ENCODE peak calls at places on chromosomes 7 and 10, in nine cellular contexts. I is bronchial epithelial cell; M is kidney epithelial cell; V is AG09309; J is hepatocyte; U is esophagus squamous epithelium; K is CD8-positive, alpha-beta T cell; B is left ventricle myocardium inferior; N is epithelial cell of proximal tubule. Q is an unnamed sample.

GRCh38 chr7:84841809-84842208 is 345.0 kb downstream of the SEMA3D start:
- DNase-seq in V (peak; percentile 1), M (no peak), K (no peak), I (no peak), J (no peak), B (no peak), N (no peak), U (no peak), Q (no peak)

GRCh38 chr7:77269360-77270075 is 69.9 kb upstream of the FGL2 start:
- DNase-seq in V (no peak), N (no peak), U (no peak), B (no peak), I (no peak), J (no peak), M (no peak), K (no peak), Q (peak; percentile 66)

GRCh38 chr10:52756295-52756694 is 16.3 kb downstream of the MBL2 start:
- DNase-seq in J (no peak), N (no peak), K (no peak), V (no peak), I (no peak), M (no peak), U (no peak), B (no peak), Q (no peak)

GRCh38 chr10:74213571-74214162 is 62.6 kb downstream of the ADK start:
- DNase-seq in V (no peak), U (no peak), M (no peak), N (no peak), B (no peak), K (peak; percentile 67), J (peak; percentile 18), I (peak; percentile 57), Q (peak; percentile 79)

GRCh38 chr7:52592698-52593097 is 442.7 kb upstream of the POM121L12 start:
- DNase-seq in V (no peak), M (no peak), B (no peak), K (no peak), N (no peak), J (no peak), U (no peak), I (no peak), Q (no peak)

GRCh38 chr10:114687459-114687858 is 29.4 kb upstream of the ABLIM1 start:
- DNase-seq in B (no peak), J (no peak), K (no peak), N (no peak), V (no peak), M (no peak), U (no peak), I (no peak), Q (no peak)

GRCh38 chr10:63761243-63761642 is 240.0 kb downstream of the REEP3 start:
- DNase-seq in M (no peak), B (no peak), U (no peak), V (no peak), J (no peak), N (no peak), K (no peak), I (no peak), Q (no peak)

GRCh38 chr10:6070647-6071046 is 8.5 kb upstream of the IL2RA start:
- DNase-seq in B (no peak), N (no peak), K (no peak), U (no peak), M (no peak), V (no peak), J (no peak), I (no peak), Q (peak; percentile 45)

GRCh38 chr10:77392851-77393250 is 244.8 kb downstream of the KCNMA1 start:
- DNase-seq in V (peak; percentile 87), I (peak; percentile 99), K (no peak), B (no peak), M (peak; percentile 80), J (no peak), N (peak; percentile 45), U (no peak), Q (no peak)

GRCh38 chr10:49666054-49666453 is 13.4 kb upstream of the C10orf53 start:
- DNase-seq in V (no peak), I (no peak), M (no peak), N (no peak), U (no peak), B (no peak), J (no peak), K (peak; percentile 34), Q (no peak)

GRCh38 chr10:12322583-12323131 is 26.7 kb upstream of the CAMK1D start:
- DNase-seq in V (no peak), I (peak; percentile 21), B (no peak), N (no peak), K (no peak), J (no peak), U (no peak), M (no peak), Q (no peak)

GRCh38 chr10:17713133-17713532 is 38.9 kb upstream of the TMEM236 start:
- DNase-seq in K (no peak), I (no peak), V (no peak), J (no peak), M (no peak), U (no peak), N (no peak), B (no peak), Q (no peak)

GRCh38 chr7:21902240-21902639 is 43.5 kb downstream of the CDCA7L start:
- DNase-seq in J (no peak), M (no peak), N (no peak), K (no peak), V (peak; percentile 3), U (no peak), I (peak; percentile 44), B (no peak), Q (no peak)

GRCh38 chr7:3942778-3943177 is 641.7 kb downstream of the SDK1 start:
- DNase-seq in N (peak; percentile 79), M (no peak), V (no peak), I (no peak), J (no peak), B (no peak), U (no peak), K (no peak), Q (no peak)

GRCh38 chr10:62618576-62619408 is 185.7 kb upstream of the ADO start:
- DNase-seq in I (no peak), N (no peak), B (no peak), J (peak; percentile 69), U (no peak), M (no peak), V (peak; percentile 94), K (no peak), Q (no peak)

DNA sequence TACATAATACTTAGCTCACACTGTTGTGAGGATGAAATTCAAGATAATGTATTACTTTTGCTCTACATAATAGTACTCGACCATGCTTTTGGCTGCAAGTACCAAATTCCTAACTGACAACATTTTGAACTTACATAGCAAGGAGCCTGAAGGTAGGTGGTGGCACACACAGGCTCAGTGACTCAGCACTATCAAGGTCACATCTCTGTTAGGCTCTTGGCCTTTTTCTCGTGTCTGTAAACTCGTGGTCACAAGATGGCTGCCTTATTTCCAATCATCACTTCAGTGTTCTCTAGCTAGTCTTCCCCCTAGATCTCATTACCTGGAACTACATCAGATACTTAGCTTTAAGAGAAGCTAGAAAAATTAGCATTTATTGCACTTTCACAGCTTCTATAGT is 61.4 kb upstream of the ABCB5 start:
- DNase-seq in K (no peak), I (no peak), B (no peak), N (no peak), J (no peak), U (no peak), M (no peak), V (no peak), Q (no peak)
- H3K4me3 ChIP-seq in K (no peak overlapping the region), I (no peak overlapping the region), B (no peak overlapping the region), N (no peak overlapping the region), J (no peak overlapping the region), U (no peak overlapping the region), M (no peak overlapping the region), V (no peak overlapping the region), Q (no peak overlapping the region)

GRCh38 chr10:111289467-111289866 is 212.6 kb downstream of the ADRA2A start:
- DNase-seq in M (no peak), V (no peak), K (no peak), I (no peak), B (no peak), N (no peak), J (no peak), U (no peak), Q (no peak)
- H3K4me3 ChIP-seq in M (no peak overlapping the region), V (no peak overlapping the region), K (no peak overlapping the region), I (no peak overlapping the region), B (no peak overlapping the region), N (no peak overlapping the region), J (no peak overlapping the region), U (no peak overlapping the region), Q (no peak overlapping the region)

GRCh38 chr10:4215485-4215884 is 430.5 kb upstream of the KLF6 start:
- DNase-seq in V (no peak), B (no peak), M (no peak), N (no peak), J (no peak), U (no peak), K (no peak), I (no peak), Q (no peak)

GRCh38 chr10:4217187-4217586 is 432.2 kb upstream of the KLF6 start:
- DNase-seq in I (no peak), K (no peak), J (no peak), N (no peak), U (no peak), M (no peak), B (no peak), V (no peak), Q (peak; percentile 60)

GRCh38 chr10:4219901-4220300 is 434.9 kb upstream of the KLF6 start:
- DNase-seq in J (no peak), V (no peak), K (no peak), U (no peak), M (no peak), N (no peak), B (no peak), I (no peak), Q (no peak)

GRCh38 chr10:4215963-4216575 is 431.1 kb upstream of the KLF6 start:
- DNase-seq in M (no peak), U (no peak), B (no peak), J (no peak), V (no peak), K (no peak), N (no peak), I (no peak), Q (no peak)

DNA sequence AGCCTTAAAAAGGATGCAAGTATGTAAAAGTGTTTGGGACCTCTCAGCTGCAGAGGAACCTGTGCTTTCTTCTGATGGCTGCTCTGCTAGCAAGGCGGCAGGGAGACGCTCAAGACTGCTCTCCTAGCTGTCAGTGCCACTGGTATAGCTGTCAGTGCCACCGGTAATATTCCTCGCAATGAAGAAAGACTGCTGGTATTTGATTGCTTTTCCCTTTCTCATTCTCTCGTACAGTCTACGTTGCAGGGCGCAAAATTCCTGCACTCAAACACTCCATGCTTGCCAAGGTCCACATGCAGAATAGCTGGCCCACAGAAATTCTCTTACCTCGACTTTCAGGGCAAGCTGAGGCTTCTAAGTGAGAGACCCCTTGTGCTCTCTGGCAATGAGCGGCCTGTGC is 432.6 kb upstream of the KLF6 start:
- DNase-seq in V (no peak), M (no peak), K (no peak), B (no peak), N (no peak), I (no peak), J (no peak), U (no peak), Q (no peak)
- H3K4me3 ChIP-seq in V (no peak overlapping the region), M (no peak overlapping the region), K (no peak overlapping the region), B (no peak overlapping the region), N (no peak overlapping the region), I (no peak overlapping the region), J (no peak overlapping the region), U (no peak overlapping the region), Q (peak overlapping the region; percentile 42)

DNA sequence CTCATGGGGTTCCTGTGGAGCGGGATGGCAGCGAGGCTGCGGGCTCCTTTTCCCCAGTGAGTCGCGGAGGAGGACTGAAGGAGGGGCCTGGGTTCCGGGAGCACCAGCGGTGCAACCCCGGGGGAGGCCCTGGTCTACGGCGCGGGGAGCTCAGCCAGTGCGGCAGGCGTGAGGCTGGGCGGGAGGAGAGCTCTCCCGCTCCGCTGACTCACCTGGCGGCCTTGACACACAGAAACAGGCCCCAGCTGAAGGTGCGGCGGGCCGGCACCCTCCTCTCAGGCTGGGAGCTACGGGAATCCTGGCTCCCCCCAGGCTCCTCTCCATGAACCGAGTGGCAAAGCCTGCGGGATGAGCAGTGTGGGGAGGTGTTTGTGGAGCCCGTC is 6.8 kb upstream of the NOM1 start:
- DNase-seq in M (no peak), U (no peak), I (peak; percentile 8), J (no peak), N (no peak), V (no peak), B (no peak), K (no peak), Q (no peak)
- H3K4me3 ChIP-seq in M (no peak overlapping the region), U (no peak overlapping the region), I (no peak overlapping the region), J (no peak overlapping the region), N (no peak overlapping the region), V (no peak overlapping the region), B (no peak overlapping the region), K (no peak overlapping the region), Q (no peak overlapping the region)